ENCODE peak calls at places on chromosomes 7 and 10, in four cellular contexts. T is tibial artery, C is aorta, K is HCT116. L is an unnamed sample.

GRCh38 chr7:7176421-7177043 is 5.8 kb upstream of the C1GALT1 start:
- DNase-seq in T (no peak), C (no peak), K (peak; percentile 76), L (no peak)

GRCh38 chr7:44727346-44728262 is 21.0 kb upstream of the ZMIZ2 start:
- DNase-seq in T (no peak), C (peak; percentile 9), K (no peak), L (no peak)

GRCh38 chr7:30252885-30253795 is 31.3 kb upstream of the ZNRF2 start:
- DNase-seq in T (peak; percentile 71), C (peak; percentile 78), K (no peak), L (no peak)

GRCh38 chr10:17512341-17513001 is 58.1 kb upstream of the ST8SIA6 start:
- DNase-seq in T (no peak), C (peak; percentile 78), K (peak; percentile 93), L (no peak)

GRCh38 chr10:13740416-13740815 is 153.7 kb downstream of the PRPF18 start:
- DNase-seq in T (no peak), C (no peak), K (no peak), L (no peak)

GRCh38 chr10:121683803-121684202 is 85.6 kb upstream of the FGFR2 start:
- DNase-seq in T (no peak), C (no peak), K (no peak), L (no peak)

GRCh38 chr7:74633451-74633921 is 24.0 kb upstream of the GTF2I start:
- DNase-seq in T (no peak), C (no peak), K (no peak), L (no peak)

GRCh38 chr7:134988161-134988560 is 1.9 kb downstream of the AGBL3 start:
- DNase-seq in T (no peak), C (no peak), K (no peak), L (no peak)

GRCh38 chr10:17533731-17534130 is 79.3 kb upstream of the ST8SIA6 start:
- DNase-seq in T (no peak), C (no peak), K (no peak), L (no peak)

DNA sequence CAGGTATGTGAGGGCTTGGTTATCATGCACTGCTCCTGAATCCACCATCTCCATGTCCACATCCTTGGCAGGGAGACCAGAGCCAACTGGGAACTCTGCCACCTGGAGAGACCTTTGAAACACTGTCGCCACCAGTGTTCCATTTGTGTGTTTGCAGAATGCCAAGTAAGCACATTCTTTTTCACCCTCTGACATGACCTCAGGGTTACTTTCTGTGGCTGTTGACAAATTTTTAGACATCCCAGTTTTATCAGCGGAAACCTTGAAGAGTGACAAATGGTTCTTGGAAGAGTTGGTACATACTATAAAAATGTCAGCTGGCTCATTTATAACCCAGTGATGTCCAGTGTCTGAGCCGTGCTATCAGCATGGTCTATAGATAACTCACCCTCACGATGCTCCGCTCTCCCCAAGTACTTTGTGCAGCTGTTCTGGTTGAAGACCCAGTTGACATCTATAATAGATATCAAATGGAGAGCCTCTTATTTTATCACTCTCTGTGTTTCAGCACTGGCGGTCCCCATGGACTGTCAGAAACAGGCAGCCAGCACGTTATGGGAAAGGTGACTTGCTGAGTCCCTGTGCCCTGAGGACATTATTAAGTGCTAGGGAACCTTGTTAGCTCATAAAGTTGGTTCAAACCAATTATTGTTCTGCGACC is 563.1 kb upstream of the GALNT17 start:
- DNase-seq in T (no peak), C (no peak), K (no peak), L (no peak)
- H3K27ac ChIP-seq in T (no peak overlapping the region), C (no peak overlapping the region), K (no peak overlapping the region), L (no peak overlapping the region)

DNA sequence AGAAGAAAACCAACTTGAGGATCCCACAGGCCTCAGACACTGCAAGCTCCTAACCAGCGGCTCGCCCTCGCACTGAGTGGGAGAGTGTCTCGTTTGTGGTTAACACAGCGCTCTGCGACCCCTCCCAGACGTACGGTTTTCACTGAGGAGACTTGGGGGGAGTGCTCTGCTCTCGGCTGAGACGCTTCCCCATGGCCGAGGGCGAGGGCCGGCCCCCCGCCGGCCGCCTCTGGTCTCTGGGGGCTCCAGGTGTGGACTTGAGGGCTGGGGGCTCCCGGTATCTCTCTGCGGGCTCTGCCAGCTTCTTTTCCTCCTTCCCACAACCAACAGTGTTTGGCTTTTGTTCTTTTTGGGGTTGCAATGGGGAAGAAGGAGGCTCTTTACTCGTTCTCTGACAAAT is 118.7 kb downstream of the LARP4B start:
- DNase-seq in T (no peak), C (no peak), K (no peak), L (no peak)
- H3K36me3 ChIP-seq in T (peaks cover 84% of the 10 kb centered on the region), C (peaks cover 5% of the 10 kb centered on the region), K (peaks cover 61% of the 10 kb centered on the region), L (peaks cover 67% of the 10 kb centered on the region)

GRCh38 chr7:128946936-128947830 is 9.5 kb downstream of the IRF5 start:
- DNase-seq in T (no peak), C (no peak), K (no peak), L (no peak)

GRCh38 chr7:128941946-128942526 is 4.3 kb downstream of the IRF5 start:
- DNase-seq in T (no peak), C (no peak), K (no peak), L (no peak)

GRCh38 chr7:128945668-128946366 is 8.1 kb downstream of the IRF5 start:
- DNase-seq in T (no peak), C (no peak), K (no peak), L (no peak)

GRCh38 chr7:128947854-128948253 is 10.1 kb downstream of the IRF5 start:
- DNase-seq in T (no peak), C (no peak), K (no peak), L (no peak)

GRCh38 chr7:128944487-128945236 is 6.9 kb downstream of the IRF5 start:
- DNase-seq in T (no peak), C (no peak), K (no peak), L (no peak)
- H3K4me3 ChIP-seq in T (no peak overlapping the region), C (no peak overlapping the region), K (no peak overlapping the region), L (no peak overlapping the region)

DNA sequence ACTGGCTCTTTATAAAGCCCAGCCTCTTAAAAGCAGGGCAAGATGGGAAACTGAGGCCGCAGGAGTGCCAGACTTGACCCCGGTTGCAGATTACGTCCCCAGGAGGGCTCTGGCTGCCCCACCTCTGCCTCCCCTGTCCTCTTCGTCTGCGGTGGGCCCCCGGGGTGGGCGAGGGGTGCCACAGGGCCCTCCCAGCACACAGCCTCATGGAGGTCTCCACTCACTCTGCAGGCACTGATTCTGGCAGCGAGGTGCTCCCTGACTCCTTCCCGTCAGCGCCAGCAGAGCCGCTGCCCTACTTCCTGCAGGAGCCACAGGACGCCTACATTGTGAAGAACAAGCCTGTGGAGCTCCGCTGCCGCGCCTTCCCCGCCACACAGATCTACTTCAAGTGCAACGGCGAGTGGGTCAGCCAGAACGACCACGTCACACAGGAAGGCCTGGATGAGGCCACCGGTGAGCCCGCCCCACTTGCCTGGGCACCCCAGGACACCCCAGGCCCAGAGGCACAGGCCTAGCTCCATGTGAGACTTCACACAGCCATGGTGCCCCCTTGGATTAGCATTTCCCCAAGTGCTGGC is 39.4 kb upstream of the SLC29A3 start:
- DNase-seq in T (no peak), C (no peak), K (no peak), L (no peak)
- H3K27ac ChIP-seq in T (no peak overlapping the region), C (no peak overlapping the region), K (no peak overlapping the region), L (no peak overlapping the region)

DNA sequence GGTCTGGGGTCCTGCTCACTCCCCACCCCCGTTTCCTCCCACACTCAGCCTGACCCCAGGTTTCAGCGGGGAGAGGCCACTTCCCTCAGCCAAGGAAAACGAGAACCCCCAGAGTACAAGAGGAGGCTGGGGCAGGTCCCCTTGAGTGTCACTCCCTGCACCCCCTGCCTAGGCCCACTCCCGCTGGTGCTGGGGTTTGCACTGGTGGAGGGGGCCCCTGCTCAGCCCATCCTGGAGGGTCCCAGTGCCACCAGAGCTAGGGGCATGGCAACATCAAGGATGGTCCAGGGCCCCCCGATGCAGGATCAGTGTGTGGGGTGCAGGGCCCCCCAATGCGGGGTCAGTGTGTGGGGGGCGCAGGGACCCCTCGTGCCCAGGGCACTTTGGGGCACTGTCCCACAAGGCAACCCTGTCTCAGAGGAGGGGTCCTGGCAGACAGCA is 70.5 kb upstream of the KCTD7 start:
- DNase-seq in T (no peak), C (peak; percentile 74), K (no peak), L (no peak)
- H3K36me3 ChIP-seq in T (peaks cover 35% of the 10 kb centered on the region), C (peaks cover 3% of the 10 kb centered on the region), K (peaks cover 16% of the 10 kb centered on the region), L (peaks cover 7% of the 10 kb centered on the region)

DNA sequence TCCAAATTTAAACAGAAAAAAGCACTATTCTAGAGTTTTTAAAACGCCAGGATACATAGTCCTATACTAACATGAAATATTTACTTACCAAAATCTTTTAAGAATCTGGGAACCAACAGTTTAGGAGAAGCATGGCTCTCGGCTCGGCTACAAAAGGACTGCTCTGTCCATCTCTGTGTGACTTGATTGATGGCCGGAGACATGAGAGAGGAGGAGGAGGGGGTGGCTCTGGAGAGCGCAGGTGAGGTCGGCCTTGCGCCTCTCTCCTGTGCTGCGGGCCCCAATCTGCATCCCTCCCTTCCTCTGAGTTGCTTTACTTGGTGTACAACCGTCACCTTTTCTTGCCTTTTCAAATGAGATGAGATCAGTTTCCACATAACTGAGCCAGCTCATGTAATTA is 87.7 kb upstream of the KLF6 start:
- DNase-seq in T (no peak), C (no peak), K (no peak), L (no peak)
- H3K4me3 ChIP-seq in T (no peak overlapping the region), C (no peak overlapping the region), K (no peak overlapping the region), L (no peak overlapping the region)

DNA sequence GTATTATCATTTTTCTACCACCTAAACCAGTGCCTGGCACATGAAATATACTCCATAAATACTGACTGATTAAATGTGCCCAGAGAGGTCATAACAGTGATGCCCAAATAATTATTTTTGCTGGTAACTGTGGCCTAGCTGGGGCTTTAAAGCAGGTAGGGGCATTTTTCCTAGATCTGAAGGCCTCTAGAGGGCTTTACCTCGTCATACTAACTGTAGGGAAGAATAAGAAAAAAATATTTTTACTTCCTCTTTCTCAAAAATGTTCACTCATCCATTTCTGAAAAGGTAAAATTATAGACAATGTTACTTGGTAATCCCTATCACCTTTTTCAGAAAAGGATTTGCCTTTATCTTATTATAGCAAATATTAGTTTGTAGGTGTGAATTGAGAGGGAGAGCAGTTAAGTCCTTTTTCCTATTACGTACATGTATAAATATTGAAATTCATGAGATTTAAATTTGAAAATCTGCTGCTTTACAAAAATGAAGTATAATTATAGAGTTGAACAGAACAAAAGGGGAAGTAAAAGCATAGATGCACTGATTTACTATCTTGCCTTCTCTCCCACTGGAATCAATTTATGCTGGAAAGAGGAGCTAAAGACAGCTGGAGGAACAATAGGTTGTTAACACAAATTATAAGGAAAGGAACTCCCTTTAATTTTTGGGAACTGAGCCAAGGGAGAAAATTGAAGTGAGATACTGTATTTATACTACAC is 71.5 kb upstream of the NOBOX start:
- DNase-seq in T (no peak), C (no peak), K (no peak), L (no peak)
- H3K27ac ChIP-seq in T (no peak overlapping the region), C (no peak overlapping the region), K (no peak overlapping the region), L (no peak overlapping the region)

GRCh38 chr7:155773531-155773930 is 38.7 kb downstream of the SHH start:
- DNase-seq in T (no peak), C (no peak), K (no peak), L (no peak)

GRCh38 chr7:155774947-155775346 is 37.3 kb downstream of the SHH start:
- DNase-seq in T (no peak), C (no peak), K (no peak), L (no peak)

GRCh38 chr7:155776606-155777005 is 35.7 kb downstream of the SHH start:
- DNase-seq in T (no peak), C (no peak), K (no peak), L (no peak)

GRCh38 chr7:155778349-155778748 is 33.9 kb downstream of the SHH start:
- DNase-seq in T (no peak), C (no peak), K (no peak), L (no peak)

GRCh38 chr7:155775691-155776090 is 36.6 kb downstream of the SHH start:
- DNase-seq in T (no peak), C (no peak), K (no peak), L (no peak)
- H3K36me3 ChIP-seq in T (peaks cover 82% of the 10 kb centered on the region), C (peaks cover 6% of the 10 kb centered on the region), K (peaks cover 13% of the 10 kb centered on the region), L (peaks cover 70% of the 10 kb centered on the region)